ENCODE peak calls at places on chromosomes 12 and 14, in nine cellular contexts. One of them, this sample, is unnamed.

GRCh38 chr12:42017036-42017435 is 127.6 kb downstream of the GXYLT1 start:
- DNase-seq in MCF 10A: no peak
- DNase-seq in CD4-positive, alpha-beta memory T cell: no peak
- DNase-seq in activated T-helper 1 cell treated with anti-CD3 and anti-CD28 coated beads, Interleukin-12 subunit alpha, Interleukin-12 subunit beta, Interleukin-2, Interleukin-4 antibody, amounts not matched to agents 30 ng/mL and 10 ng/mL and 1 ng/mL, durations not matched to agents 14 hours and 24 hours and 36 hours: no peak
- DNase-seq in COR-L47: no peak
- DNase-seq in NCI-H1092: no peak
- DNase-seq in RKO: no peak
- DNase-seq in ascending aorta: no peak
- DNase-seq in OCI-M1: peak
- DNase-seq in this sample: no peak

GRCh38 chr12:49331360-49332222 is 5.4 kb downstream of the C1QL4 start:
- DNase-seq in MCF 10A: peak
- DNase-seq in CD4-positive, alpha-beta memory T cell: no peak
- DNase-seq in activated T-helper 1 cell treated with anti-CD3 and anti-CD28 coated beads, Interleukin-12 subunit alpha, Interleukin-12 subunit beta, Interleukin-2, Interleukin-4 antibody, amounts not matched to agents 30 ng/mL and 10 ng/mL and 1 ng/mL, durations not matched to agents 14 hours and 24 hours and 36 hours: no peak
- DNase-seq in COR-L47: no peak
- DNase-seq in NCI-H1092: no peak
- DNase-seq in RKO: peak
- DNase-seq in ascending aorta: no peak
- DNase-seq in OCI-M1: peak
- DNase-seq in this sample: no peak

GRCh38 chr12:6788972-6789905 is at the start of gene CD4:
- DNase-seq in MCF 10A: no peak
- DNase-seq in CD4-positive, alpha-beta memory T cell: peak
- DNase-seq in activated T-helper 1 cell treated with anti-CD3 and anti-CD28 coated beads, Interleukin-12 subunit alpha, Interleukin-12 subunit beta, Interleukin-2, Interleukin-4 antibody, amounts not matched to agents 30 ng/mL and 10 ng/mL and 1 ng/mL, durations not matched to agents 14 hours and 24 hours and 36 hours: peak
- DNase-seq in COR-L47: no peak
- DNase-seq in NCI-H1092: no peak
- DNase-seq in RKO: no peak
- DNase-seq in ascending aorta: peak
- DNase-seq in OCI-M1: peak
- DNase-seq in this sample: no peak

GRCh38 chr12:94753071-94753779 is 102.9 kb upstream of the TMCC3 start:
- DNase-seq in MCF 10A: peak
- DNase-seq in CD4-positive, alpha-beta memory T cell: no peak
- DNase-seq in activated T-helper 1 cell treated with anti-CD3 and anti-CD28 coated beads, Interleukin-12 subunit alpha, Interleukin-12 subunit beta, Interleukin-2, Interleukin-4 antibody, amounts not matched to agents 30 ng/mL and 10 ng/mL and 1 ng/mL, durations not matched to agents 14 hours and 24 hours and 36 hours: no peak
- DNase-seq in COR-L47: peak
- DNase-seq in NCI-H1092: no peak
- DNase-seq in RKO: no peak
- DNase-seq in ascending aorta: no peak
- DNase-seq in OCI-M1: no peak
- DNase-seq in this sample: no peak

GRCh38 chr12:70736775-70737174 is 99.5 kb upstream of the PTPRB start:
- DNase-seq in MCF 10A: no peak
- DNase-seq in CD4-positive, alpha-beta memory T cell: no peak
- DNase-seq in activated T-helper 1 cell treated with anti-CD3 and anti-CD28 coated beads, Interleukin-12 subunit alpha, Interleukin-12 subunit beta, Interleukin-2, Interleukin-4 antibody, amounts not matched to agents 30 ng/mL and 10 ng/mL and 1 ng/mL, durations not matched to agents 14 hours and 24 hours and 36 hours: no peak
- DNase-seq in COR-L47: no peak
- DNase-seq in NCI-H1092: no peak
- DNase-seq in RKO: no peak
- DNase-seq in ascending aorta: no peak
- DNase-seq in OCI-M1: no peak
- DNase-seq in this sample: no peak

GRCh38 chr14:99612737-99613330 is 8.8 kb upstream of the CCDC85C start:
- DNase-seq in MCF 10A: peak
- DNase-seq in CD4-positive, alpha-beta memory T cell: no peak
- DNase-seq in activated T-helper 1 cell treated with anti-CD3 and anti-CD28 coated beads, Interleukin-12 subunit alpha, Interleukin-12 subunit beta, Interleukin-2, Interleukin-4 antibody, amounts not matched to agents 30 ng/mL and 10 ng/mL and 1 ng/mL, durations not matched to agents 14 hours and 24 hours and 36 hours: no peak
- DNase-seq in COR-L47: peak
- DNase-seq in NCI-H1092: no peak
- DNase-seq in RKO: no peak
- DNase-seq in ascending aorta: no peak
- DNase-seq in OCI-M1: no peak
- DNase-seq in this sample: no peak

GRCh38 chr14:99478133-99478532 is 2.5 kb downstream of the SETD3 start:
- DNase-seq in MCF 10A: no peak
- DNase-seq in CD4-positive, alpha-beta memory T cell: no peak
- DNase-seq in activated T-helper 1 cell treated with anti-CD3 and anti-CD28 coated beads, Interleukin-12 subunit alpha, Interleukin-12 subunit beta, Interleukin-2, Interleukin-4 antibody, amounts not matched to agents 30 ng/mL and 10 ng/mL and 1 ng/mL, durations not matched to agents 14 hours and 24 hours and 36 hours: no peak
- DNase-seq in COR-L47: no peak
- DNase-seq in NCI-H1092: no peak
- DNase-seq in RKO: no peak
- DNase-seq in ascending aorta: no peak
- DNase-seq in OCI-M1: peak
- DNase-seq in this sample: no peak

GRCh38 chr14:102764220-102764671 is 13.0 kb upstream of the TRAF3 start:
- DNase-seq in MCF 10A: no peak
- DNase-seq in CD4-positive, alpha-beta memory T cell: no peak
- DNase-seq in activated T-helper 1 cell treated with anti-CD3 and anti-CD28 coated beads, Interleukin-12 subunit alpha, Interleukin-12 subunit beta, Interleukin-2, Interleukin-4 antibody, amounts not matched to agents 30 ng/mL and 10 ng/mL and 1 ng/mL, durations not matched to agents 14 hours and 24 hours and 36 hours: no peak
- DNase-seq in COR-L47: no peak
- DNase-seq in NCI-H1092: no peak
- DNase-seq in RKO: no peak
- DNase-seq in ascending aorta: no peak
- DNase-seq in OCI-M1: no peak
- DNase-seq in this sample: no peak

GRCh38 chr14:65704850-65705249 is 292.3 kb downstream of the FUT8 start:
- DNase-seq in MCF 10A: no peak
- DNase-seq in CD4-positive, alpha-beta memory T cell: no peak
- DNase-seq in activated T-helper 1 cell treated with anti-CD3 and anti-CD28 coated beads, Interleukin-12 subunit alpha, Interleukin-12 subunit beta, Interleukin-2, Interleukin-4 antibody, amounts not matched to agents 30 ng/mL and 10 ng/mL and 1 ng/mL, durations not matched to agents 14 hours and 24 hours and 36 hours: no peak
- DNase-seq in COR-L47: no peak
- DNase-seq in NCI-H1092: no peak
- DNase-seq in RKO: peak
- DNase-seq in ascending aorta: no peak
- DNase-seq in OCI-M1: peak
- DNase-seq in this sample: no peak

GRCh38 chr12:57213068-57213715 is 3.4 kb upstream of the NXPH4 start:
- DNase-seq in MCF 10A: peak
- DNase-seq in CD4-positive, alpha-beta memory T cell: peak
- DNase-seq in activated T-helper 1 cell treated with anti-CD3 and anti-CD28 coated beads, Interleukin-12 subunit alpha, Interleukin-12 subunit beta, Interleukin-2, Interleukin-4 antibody, amounts not matched to agents 30 ng/mL and 10 ng/mL and 1 ng/mL, durations not matched to agents 14 hours and 24 hours and 36 hours: peak
- DNase-seq in COR-L47: peak
- DNase-seq in NCI-H1092: peak
- DNase-seq in RKO: peak
- DNase-seq in ascending aorta: peak
- DNase-seq in OCI-M1: peak
- DNase-seq in this sample: peak

GRCh38 chr12:94186461-94187237 is 38.3 kb downstream of the PLXNC1 start:
- DNase-seq in MCF 10A: no peak
- DNase-seq in CD4-positive, alpha-beta memory T cell: no peak
- DNase-seq in activated T-helper 1 cell treated with anti-CD3 and anti-CD28 coated beads, Interleukin-12 subunit alpha, Interleukin-12 subunit beta, Interleukin-2, Interleukin-4 antibody, amounts not matched to agents 30 ng/mL and 10 ng/mL and 1 ng/mL, durations not matched to agents 14 hours and 24 hours and 36 hours: no peak
- DNase-seq in COR-L47: peak
- DNase-seq in NCI-H1092: peak
- DNase-seq in RKO: no peak
- DNase-seq in ascending aorta: no peak
- DNase-seq in OCI-M1: no peak
- DNase-seq in this sample: no peak

GRCh38 chr12:50221228-50222008 is 54.2 kb upstream of the CERS5 start:
- DNase-seq in MCF 10A: peak
- DNase-seq in CD4-positive, alpha-beta memory T cell: no peak
- DNase-seq in activated T-helper 1 cell treated with anti-CD3 and anti-CD28 coated beads, Interleukin-12 subunit alpha, Interleukin-12 subunit beta, Interleukin-2, Interleukin-4 antibody, amounts not matched to agents 30 ng/mL and 10 ng/mL and 1 ng/mL, durations not matched to agents 14 hours and 24 hours and 36 hours: no peak
- DNase-seq in COR-L47: no peak
- DNase-seq in NCI-H1092: peak
- DNase-seq in RKO: peak
- DNase-seq in ascending aorta: no peak
- DNase-seq in OCI-M1: peak
- DNase-seq in this sample: no peak

GRCh38 chr12:5586201-5586600 is 154.3 kb downstream of the NTF3 start:
- DNase-seq in MCF 10A: no peak
- DNase-seq in CD4-positive, alpha-beta memory T cell: no peak
- DNase-seq in activated T-helper 1 cell treated with anti-CD3 and anti-CD28 coated beads, Interleukin-12 subunit alpha, Interleukin-12 subunit beta, Interleukin-2, Interleukin-4 antibody, amounts not matched to agents 30 ng/mL and 10 ng/mL and 1 ng/mL, durations not matched to agents 14 hours and 24 hours and 36 hours: no peak
- DNase-seq in COR-L47: no peak
- DNase-seq in NCI-H1092: no peak
- DNase-seq in RKO: peak
- DNase-seq in ascending aorta: no peak
- DNase-seq in OCI-M1: no peak
- DNase-seq in this sample: no peak

GRCh38 chr12:112190626-112191025 is 65.3 kb downstream of the TRAFD1 start:
- DNase-seq in MCF 10A: peak
- DNase-seq in CD4-positive, alpha-beta memory T cell: no peak
- DNase-seq in activated T-helper 1 cell treated with anti-CD3 and anti-CD28 coated beads, Interleukin-12 subunit alpha, Interleukin-12 subunit beta, Interleukin-2, Interleukin-4 antibody, amounts not matched to agents 30 ng/mL and 10 ng/mL and 1 ng/mL, durations not matched to agents 14 hours and 24 hours and 36 hours: no peak
- DNase-seq in COR-L47: peak
- DNase-seq in NCI-H1092: no peak
- DNase-seq in RKO: no peak
- DNase-seq in ascending aorta: no peak
- DNase-seq in OCI-M1: no peak
- DNase-seq in this sample: no peak